ENCODE peak calls at places on chromosomes 5 and 9, in ten cellular contexts. V, D, T, I, E, J, H, W, L and U are unnamed samples.

GRCh38 chr5:173010547-173011464 is 27.2 kb downstream of the ATP6V0E1 start:
- DNase-seq in E (no peak), D (peak), J (no peak), I (peak), L (no peak), T (peak), W (peak), H (no peak), V (no peak), U (no peak)

GRCh38 chr5:154583545-154584168 is 105.6 kb upstream of the HAND1 start:
- DNase-seq in W (no peak), H (no peak), J (no peak), V (no peak), E (no peak), L (no peak), I (no peak), D (no peak), T (no peak), U (no peak)

GRCh38 chr9:128216781-128217553 is 13.8 kb downstream of the DNM1 start:
- DNase-seq in D (no peak), T (no peak), H (no peak), I (no peak), J (no peak), L (no peak), V (no peak), E (no peak), W (no peak), U (no peak)

GRCh38 chr9:135819905-135820304 is 87.4 kb downstream of the CAMSAP1 start:
- DNase-seq in J (no peak), W (no peak), V (no peak), E (no peak), H (no peak), D (no peak), L (no peak), I (no peak), T (peak), U (peak)

GRCh38 chr9:35774907-35775635 is 16.3 kb upstream of the NPR2 start:
- DNase-seq in I (no peak), E (peak), H (no peak), L (no peak), T (peak), W (no peak), J (no peak), V (no peak), D (no peak), U (no peak)

GRCh38 chr9:79555474-79555873 is 16.3 kb upstream of the TLE4 start:
- DNase-seq in H (no peak), J (no peak), L (no peak), E (no peak), T (no peak), I (no peak), V (no peak), W (no peak), D (no peak), U (no peak)

GRCh38 chr5:134440185-134440755 is 28.6 kb upstream of the CDKN2AIPNL start:
- DNase-seq in E (no peak), J (no peak), I (peak), H (no peak), T (no peak), L (no peak), W (no peak), D (no peak), V (no peak), U (no peak)

GRCh38 chr9:127776919-127777280 is 1.6 kb downstream of the SH2D3C start:
- DNase-seq in D (no peak), I (no peak), E (no peak), V (no peak), H (no peak), T (no peak), L (peak), W (no peak), J (no peak), U (no peak)

GRCh38 chr5:90434116-90434714 is 24.7 kb upstream of the CETN3 start:
- DNase-seq in T (no peak), J (peak), D (no peak), E (peak), L (peak), V (no peak), W (peak), H (peak), I (peak), U (no peak)

GRCh38 chr5:143036146-143036927 is 266.2 kb downstream of the ARHGAP26 start:
- DNase-seq in T (no peak), H (no peak), E (no peak), L (peak), I (no peak), D (no peak), J (no peak), V (no peak), W (no peak), U (no peak)

GRCh38 chr5:168691891-168692290 is 112.7 kb upstream of the PANK3 start:
- DNase-seq in J (no peak), E (no peak), T (no peak), V (no peak), D (no peak), I (no peak), W (no peak), H (no peak), L (no peak), U (no peak)

GRCh38 chr5:50406874-50407273 is 34.2 kb downstream of the EMB start:
- DNase-seq in V (no peak), I (peak), J (no peak), T (no peak), H (no peak), L (no peak), W (peak), D (no peak), E (no peak), U (no peak)

GRCh38 chr5:178355662-178356061 is 123.1 kb upstream of the PHYKPL start:
- DNase-seq in D (no peak), W (no peak), E (no peak), I (no peak), L (no peak), T (no peak), H (no peak), V (no peak), J (no peak), U (peak)
- TF ChIP-seq CTCF in D (no peak), W (no peak), E (no peak), I (no peak), L (no peak), T (no peak), H (no peak), V (no peak), J (no peak), U (no peak)

GRCh38 chr9:112774006-112774996 is 23.7 kb downstream of the SNX30 start:
- DNase-seq in I (peak), E (no peak), L (no peak), T (no peak), W (peak), D (no peak), V (no peak), J (no peak), H (no peak), U (no peak)
- TF ChIP-seq CTCF in I (no peak), E (no peak), L (no peak), T (no peak), W (no peak), D (no peak), V (no peak), J (no peak), H (no peak), U (no peak)

DNA sequence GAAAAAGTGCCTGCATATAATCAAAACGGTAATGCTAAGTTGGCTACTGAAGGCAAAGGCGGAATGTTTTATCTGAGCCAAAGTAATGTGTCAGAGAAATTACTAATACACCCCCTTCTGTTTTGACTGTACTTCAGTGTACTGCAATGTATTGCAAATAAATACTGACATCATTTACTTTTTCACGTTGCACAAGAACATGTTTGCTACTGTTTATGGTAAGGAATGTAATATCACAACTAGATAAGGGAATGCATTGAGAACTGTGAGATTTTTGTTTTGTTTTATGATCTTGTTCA is 825 bp upstream of the AGTPBP1 start:
- DNase-seq in H (no peak), W (peak), E (no peak), J (no peak), L (no peak), I (peak), T (no peak), V (no peak), D (no peak), U (no peak)
- TF ChIP-seq CTCF in H (no peak), W (no peak), E (no peak), J (no peak), L (no peak), I (no peak), T (no peak), V (no peak), D (no peak), U (no peak)

GRCh38 chr9:82101475-82101874 is 112.9 kb downstream of the SPATA31D1 start:
- DNase-seq in I (no peak), D (no peak), V (no peak), L (no peak), W (peak), T (no peak), E (no peak), H (no peak), J (no peak), U (no peak)
- TF ChIP-seq CTCF in I (no peak), D (no peak), V (peak), L (no peak), W (peak), T (no peak), E (no peak), H (no peak), J (no peak), U (peak)

DNA sequence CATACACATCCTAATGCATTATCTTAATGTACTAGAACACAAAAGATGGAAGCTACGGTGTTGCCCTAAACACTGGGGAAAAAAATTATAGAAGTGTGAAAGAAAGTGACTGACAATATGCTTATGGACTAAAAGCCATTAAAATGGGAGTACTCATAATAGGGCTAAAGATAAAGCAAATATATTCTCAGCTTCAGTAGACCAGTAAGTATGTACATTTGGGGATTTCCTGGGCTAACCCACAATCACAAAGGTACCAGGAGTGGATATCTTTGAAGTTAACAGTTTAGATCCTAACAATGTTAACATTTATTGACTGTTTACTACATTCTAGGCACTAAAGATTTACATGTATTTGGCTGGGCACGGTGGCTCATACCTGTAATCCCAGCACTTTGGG is 36.9 kb downstream of the PTGER4 start:
- DNase-seq in W (no peak), E (no peak), I (no peak), H (no peak), D (no peak), L (no peak), V (no peak), T (no peak), J (no peak), U (no peak)
- TF ChIP-seq CTCF in W (no peak), E (no peak), I (no peak), H (no peak), D (no peak), L (no peak), V (no peak), T (no peak), J (no peak), U (no peak)

GRCh38 chr5:93586948-93587918 is 4.2 kb downstream of the NR2F1 start:
- DNase-seq in E (no peak), J (no peak), W (peak), T (no peak), V (no peak), L (no peak), D (no peak), H (no peak), I (no peak), U (no peak)
- TF ChIP-seq CTCF in E (no peak), J (no peak), W (no peak), T (no peak), V (no peak), L (no peak), D (no peak), H (no peak), I (no peak), U (no peak)

DNA sequence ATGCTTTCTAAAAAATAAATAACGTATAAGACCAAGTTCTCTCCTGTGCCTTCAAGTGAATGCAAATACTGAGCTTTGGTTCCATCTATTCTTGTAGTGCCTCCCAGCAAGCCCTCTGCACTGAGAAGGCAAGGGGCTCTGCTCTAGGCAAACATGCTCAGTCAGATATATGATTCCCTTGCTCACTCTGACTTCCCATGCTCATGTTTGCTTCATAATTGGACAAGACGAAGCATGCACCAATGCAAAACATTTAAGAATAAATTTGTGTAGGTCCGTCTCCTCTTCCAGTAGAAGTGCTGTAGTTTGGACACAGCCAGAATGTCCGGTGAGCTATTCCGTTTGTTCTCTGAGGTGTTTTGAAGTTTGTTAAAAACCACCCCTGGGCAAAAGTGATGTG is 185.9 kb downstream of the PBX3 start:
- DNase-seq in E (no peak), J (no peak), T (no peak), I (no peak), W (no peak), D (no peak), H (no peak), L (no peak), V (no peak), U (no peak)
- TF ChIP-seq CTCF in E (no peak), J (no peak), T (no peak), I (no peak), W (no peak), D (no peak), H (no peak), L (no peak), V (no peak), U (no peak)

GRCh38 chr9:112743216-112743835 is 7.2 kb upstream of the SNX30 start:
- DNase-seq in W (no peak), J (no peak), T (no peak), L (no peak), I (no peak), H (peak), V (no peak), E (no peak), D (no peak), U (no peak)
- TF ChIP-seq CTCF in W (peak), J (no peak), T (no peak), L (no peak), I (peak), H (no peak), V (peak), E (peak), D (no peak), U (no peak)

GRCh38 chr5:79795764-79796398 is 106.2 kb downstream of the CMYA5 start:
- DNase-seq in D (no peak), J (no peak), H (no peak), W (peak), V (no peak), L (no peak), I (peak), T (no peak), E (no peak), U (no peak)

GRCh38 chr5:79802404-79802803 is 112.8 kb downstream of the CMYA5 start:
- DNase-seq in D (no peak), V (no peak), I (no peak), L (no peak), H (no peak), W (no peak), E (no peak), T (no peak), J (no peak), U (no peak)

GRCh38 chr5:79802995-79803394 is 113.4 kb downstream of the CMYA5 start:
- DNase-seq in I (no peak), E (no peak), D (no peak), H (no peak), L (no peak), W (peak), V (no peak), T (no peak), J (no peak), U (no peak)

GRCh38 chr5:79800979-79801827 is 111.6 kb downstream of the CMYA5 start:
- DNase-seq in I (peak), D (no peak), L (no peak), W (peak), T (no peak), V (no peak), E (no peak), H (no peak), J (no peak), U (no peak)

GRCh38 chr5:79798892-79799590 is 109.4 kb downstream of the CMYA5 start:
- DNase-seq in J (no peak), D (no peak), T (no peak), L (no peak), E (no peak), I (no peak), W (no peak), H (no peak), V (no peak), U (no peak)
- TF ChIP-seq CTCF in J (no peak), D (no peak), T (no peak), L (no peak), E (no peak), I (no peak), W (no peak), H (no peak), V (no peak), U (no peak)